ENCODE peak calls at places on chromosomes 2 and 18, in five cellular contexts. E is sigmoid colon, H is colonic mucosa, J is RWPE1, Q is AG09309. T is an unnamed sample.

GRCh38 chr18:75161629-75162028 is 47.3 kb downstream of the PTGR3 start:
- DNase-seq in H (peak; percentile 53), E (no peak), Q (no peak), J (no peak), T (peak; percentile 74)

GRCh38 chr2:174325932-174326879 is 8.5 kb upstream of the SP9 start:
- DNase-seq in Q (no peak), H (no peak), E (no peak), J (no peak), T (no peak)

GRCh38 chr2:65215946-65216345 is 11.7 kb upstream of the ACTR2 start:
- DNase-seq in E (no peak), H (no peak), J (no peak), Q (no peak), T (no peak)

GRCh38 chr2:113175101-113175628 is 1.4 kb downstream of the PSD4 start:
- DNase-seq in J (no peak), Q (no peak), E (no peak), H (no peak), T (no peak)

GRCh38 chr2:56291711-56292110 is 107.9 kb downstream of the CCDC85A start:
- DNase-seq in H (no peak), Q (no peak), J (no peak), E (no peak), T (no peak)

GRCh38 chr2:134304726-134305509 is 51.0 kb downstream of the MGAT5 start:
- DNase-seq in Q (no peak), J (no peak), H (no peak), E (no peak), T (no peak)

GRCh38 chr2:48496867-48497266 is 33.1 kb upstream of the STON1 start:
- DNase-seq in Q (peak; percentile 56), J (no peak), H (no peak), E (no peak), T (no peak)

GRCh38 chr2:150876201-150877085 is 385.2 kb downstream of the RBM43 start:
- DNase-seq in J (no peak), H (no peak), E (no peak), Q (no peak), T (no peak)

GRCh38 chr18:3107740-3108151 is 94.8 kb upstream of the LPIN2 start:
- DNase-seq in H (no peak), Q (no peak), E (no peak), J (no peak), T (no peak)

GRCh38 chr2:182047544-182047943 is 61.9 kb downstream of the PPP1R1C start:
- DNase-seq in H (no peak), J (no peak), E (no peak), Q (peak; percentile 81), T (no peak)

GRCh38 chr2:106995560-106995959 is 109.6 kb upstream of the ST6GAL2 start:
- DNase-seq in J (no peak), H (no peak), Q (no peak), E (no peak), T (no peak)

GRCh38 chr18:36274296-36274695 is 23.2 kb upstream of the FHOD3 start:
- DNase-seq in Q (no peak), E (no peak), J (no peak), H (no peak), T (no peak)

GRCh38 chr18:8987250-8987649 is 115.2 kb upstream of the NDUFV2 start:
- DNase-seq in Q (no peak), H (no peak), J (no peak), E (no peak), T (no peak)

GRCh38 chr2:207891222-207891844 is 121.6 kb upstream of the FZD5 start:
- DNase-seq in E (no peak), H (no peak), Q (no peak), J (no peak), T (no peak)

GRCh38 chr2:30305235-30305634 is 73.9 kb downstream of the LBH start:
- DNase-seq in J (no peak), H (no peak), Q (no peak), E (no peak), T (no peak)

GRCh38 chr2:30752811-30753210 is 54.4 kb downstream of the CAPN13 start:
- DNase-seq in E (peak; percentile 39), J (no peak), H (no peak), Q (no peak), T (no peak)

GRCh38 chr2:160300203-160300602 is 100.1 kb upstream of the ITGB6 start:
- DNase-seq in Q (no peak), E (no peak), J (no peak), H (no peak), T (no peak)

GRCh38 chr2:48725696-48726494 is 29.6 kb downstream of the LHCGR start:
- DNase-seq in Q (no peak), H (no peak), E (no peak), J (no peak), T (no peak)

GRCh38 chr18:58221060-58221725 is 177.2 kb downstream of the NEDD4L start:
- DNase-seq in J (peak; percentile 92), Q (no peak), H (peak; percentile 85), E (no peak), T (peak; percentile 79)

GRCh38 chr18:7273301-7273911 is 42.5 kb downstream of the LRRC30 start:
- DNase-seq in Q (peak; percentile 21), H (peak; percentile 29), E (peak; percentile 81), J (peak; percentile 36), T (peak; percentile 3)

GRCh38 chr2:197024206-197024605 is 97.7 kb upstream of the PGAP1 start:
- DNase-seq in Q (no peak), E (no peak), J (no peak), H (peak; percentile 29), T (no peak)

GRCh38 chr2:181777654-181778053 is 97.3 kb upstream of the NEUROD1 start:
- DNase-seq in E (no peak), Q (no peak), H (no peak), J (no peak), T (no peak)

GRCh38 chr2:28366496-28367282 is 26.0 kb upstream of the FOSL2 start:
- DNase-seq in J (no peak), Q (no peak), E (no peak), H (peak; percentile 80), T (peak; percentile 70)

GRCh38 chr2:225779829-225780228 is 380.3 kb downstream of the NYAP2 start:
- DNase-seq in E (no peak), Q (no peak), H (no peak), J (no peak), T (no peak)

GRCh38 chr2:100807707-100808106 is 12.2 kb upstream of the NPAS2 start:
- DNase-seq in H (no peak), J (no peak), Q (no peak), E (no peak), T (no peak)

GRCh38 chr2:128313076-128313836 is 5.4 kb downstream of the HS6ST1 start:
- DNase-seq in H (peak; percentile 16), E (peak; percentile 65), J (no peak), Q (no peak), T (peak; percentile 52)

GRCh38 chr2:54308186-54308585 is 52.2 kb upstream of the TSPYL6 start:
- DNase-seq in Q (no peak), J (no peak), H (no peak), E (no peak), T (no peak)

GRCh38 chr2:85269959-85270358 is 57.8 kb downstream of the TGOLN2 start:
- DNase-seq in J (no peak), E (no peak), Q (no peak), H (no peak), T (no peak)

GRCh38 chr2:216491757-216492635 is 6.6 kb upstream of the RPL37A start:
- DNase-seq in J (no peak), H (no peak), Q (no peak), E (no peak), T (no peak)

GRCh38 chr2:47003641-47004427 is 88.2 kb upstream of the MCFD2 start:
- DNase-seq in J (no peak), H (no peak), E (no peak), Q (no peak), T (no peak)

GRCh38 chr2:142291964-142292363 is 161.1 kb upstream of the LRP1B start:
- DNase-seq in J (peak; percentile 45), Q (no peak), H (no peak), E (no peak), T (no peak)

DNA sequence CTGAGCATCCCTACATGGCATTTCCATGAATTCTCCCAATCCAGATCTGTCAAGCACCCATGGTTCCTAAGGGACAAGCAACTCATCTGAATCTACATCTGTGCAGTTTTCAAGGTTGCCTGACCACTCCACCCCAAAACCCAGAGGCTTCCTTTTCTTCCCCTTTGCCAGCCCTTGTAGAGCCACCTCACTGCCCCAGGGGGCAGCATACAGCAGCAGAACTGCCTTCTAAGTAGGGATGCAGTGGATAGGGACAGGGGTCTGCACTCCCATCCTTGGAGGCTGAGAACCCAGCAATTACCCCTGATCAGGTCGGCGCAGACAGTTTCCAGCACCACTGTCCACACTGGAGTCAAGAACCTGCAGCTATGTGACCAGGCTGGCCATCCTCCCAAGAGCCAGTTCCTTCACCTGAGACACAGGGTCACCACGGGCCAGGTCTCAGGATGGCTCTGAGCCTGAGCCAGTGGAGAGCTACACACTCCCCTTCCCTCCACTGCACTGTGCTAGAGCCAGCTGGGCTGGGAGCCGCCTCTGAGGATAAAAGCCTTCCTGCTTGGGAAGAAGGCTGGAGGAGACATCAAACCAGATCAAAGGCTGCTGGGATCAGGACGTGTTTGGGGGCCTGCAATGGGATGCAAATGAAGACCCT is 283.1 kb downstream of the CELF4 start:
- DNase-seq in Q (no peak), H (no peak), J (no peak), E (no peak), T (peak; percentile 26)
- TF ChIP-seq CTCF in Q (peak; percentile 50), H (no peak), J (no peak), E (no peak), T (peak; percentile 65)

DNA sequence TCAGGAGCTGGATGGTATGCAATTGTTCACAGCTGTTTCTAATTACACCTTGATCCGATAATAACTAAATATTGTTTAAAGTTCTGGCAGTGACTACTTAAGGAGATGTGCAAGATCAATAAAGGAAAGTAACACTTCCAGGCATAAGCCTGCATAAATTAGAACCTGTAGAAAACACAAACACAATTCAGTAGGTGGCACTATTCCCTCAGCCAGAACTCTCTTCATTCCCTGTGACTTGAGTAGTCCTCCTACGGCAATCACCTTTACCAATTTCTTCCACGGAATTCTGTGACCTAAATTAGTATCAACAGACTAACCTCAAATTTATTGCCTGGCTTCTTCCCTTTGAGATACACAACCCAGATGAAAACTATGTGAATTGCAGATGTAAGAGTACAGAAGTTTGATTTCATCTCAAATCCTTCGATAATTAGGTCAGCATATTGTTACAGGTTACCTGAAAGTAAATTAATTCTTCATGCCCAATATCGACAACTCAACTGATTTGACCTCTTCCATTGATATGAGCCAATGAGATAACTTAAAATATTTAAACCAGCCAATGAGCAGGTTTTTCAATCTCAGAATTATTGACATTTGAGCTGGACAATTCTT is 137.8 kb downstream of the PID1 start:
- DNase-seq in E (no peak), J (peak; percentile 39), Q (no peak), H (peak; percentile 53), T (peak; percentile 41)
- TF ChIP-seq CTCF in E (no peak), J (peak; percentile 69), Q (peak; percentile 48), H (peak; percentile 22), T (peak; percentile 46)

GRCh38 chr2:11344956-11345671 is 678 bp upstream of the ROCK2 start:
- DNase-seq in Q (peak; percentile 91), E (peak; percentile 89), H (peak; percentile 78), J (peak; percentile 64), T (peak; percentile 11)
- TF ChIP-seq CTCF in Q (no peak), E (no peak), H (no peak), J (no peak), T (no peak)

GRCh38 chr2:206481056-206481455 is 37.7 kb downstream of the ADAM23 start:
- DNase-seq in E (no peak), J (no peak), H (no peak), Q (no peak), T (no peak)
- TF ChIP-seq CTCF in E (no peak), J (no peak), H (no peak), Q (no peak), T (no peak)

GRCh38 chr2:240733803-240734495 is 42.3 kb downstream of the AQP12A start:
- DNase-seq in H (no peak), E (no peak), J (no peak), Q (no peak), T (no peak)
- TF ChIP-seq CTCF in H (no peak), E (no peak), J (no peak), Q (peak; percentile 21), T (no peak)